ENCODE peak calls at places on chromosomes 3 and 15, in eight cellular contexts. D is heart left ventricle; H is progenitor cell of endocrine pancreas; E is GM20000; U is B cell; N is CD4-positive, alpha-beta T cell; S is body of pancreas; K is MCF 10A. J is an unnamed sample.

GRCh38 chr15:43958894-43959330 is 132.1 kb downstream of the WDR76 start:
- DNase-seq in K (no peak), H (no peak), S (no peak), U (no peak), N (no peak), E (no peak), D (no peak), J (no peak)

GRCh38 chr3:151091685-151092352 is 6.4 kb downstream of the MED12L start:
- DNase-seq in N (no peak), K (no peak), H (no peak), U (no peak), D (no peak), E (no peak), S (no peak), J (no peak)

GRCh38 chr3:32316319-32316718 is 75.3 kb upstream of the CMTM7 start:
- DNase-seq in H (no peak), E (no peak), U (no peak), S (no peak), D (no peak), N (no peak), K (no peak), J (no peak)

GRCh38 chr3:139473155-139473771 is 3.1 kb downstream of the RBP2 start:
- DNase-seq in E (no peak), K (no peak), N (no peak), S (no peak), U (no peak), D (no peak), H (no peak), J (no peak)

GRCh38 chr15:92623435-92623834 is 32.1 kb downstream of the FAM174B start:
- DNase-seq in K (peak; percentile 43), S (peak; percentile 73), N (no peak), E (no peak), D (no peak), H (no peak), U (no peak), J (no peak)

GRCh38 chr3:189238071-189238470 is 66.3 kb downstream of the TPRG1 start:
- DNase-seq in H (no peak), U (no peak), S (no peak), N (no peak), D (no peak), E (no peak), K (no peak), J (no peak)

GRCh38 chr15:80785335-80785734 is 6.2 kb downstream of the CEMIP start:
- DNase-seq in D (no peak), K (no peak), S (no peak), H (no peak), U (no peak), E (no peak), N (no peak), J (no peak)

GRCh38 chr3:106692624-106693023 is 684.6 kb upstream of the CCDC54 start:
- DNase-seq in H (no peak), D (no peak), N (no peak), S (no peak), E (no peak), U (no peak), K (no peak), J (no peak)

GRCh38 chr3:195732951-195733350 is 12.2 kb downstream of the MUC20 start:
- DNase-seq in K (no peak), S (no peak), U (no peak), H (no peak), E (no peak), N (no peak), D (no peak), J (no peak)

GRCh38 chr15:71048913-71049675 is 66.2 kb upstream of the THSD4 start:
- DNase-seq in E (no peak), D (no peak), S (no peak), H (no peak), N (no peak), U (no peak), K (no peak), J (no peak)

GRCh38 chr3:10515884-10516495 is 10.6 kb upstream of the ATP2B2 start:
- DNase-seq in H (no peak), S (no peak), K (peak; percentile 31), N (no peak), U (no peak), E (no peak), D (no peak), J (no peak)

GRCh38 chr3:52347716-52348635 is 31.9 kb downstream of the DNAH1 start:
- DNase-seq in E (no peak), H (no peak), D (no peak), S (no peak), K (no peak), U (no peak), N (no peak), J (no peak)

GRCh38 chr15:31740203-31740602 is 290.1 kb upstream of the CHRNA7 start:
- DNase-seq in N (no peak), K (no peak), S (no peak), H (no peak), U (no peak), D (no peak), E (no peak), J (no peak)

GRCh38 chr3:127888564-127889107 is 26.4 kb upstream of the KBTBD12 start:
- DNase-seq in N (no peak), K (no peak), D (no peak), S (peak; percentile 60), H (no peak), U (no peak), E (no peak), J (no peak)

GRCh38 chr3:159732172-159733111 is 256.2 kb upstream of the IL12A start:
- DNase-seq in U (no peak), K (peak; percentile 73), S (no peak), H (no peak), N (no peak), E (no peak), D (no peak), J (no peak)

GRCh38 chr15:99452010-99452409 is 113.8 kb upstream of the MEF2A start:
- DNase-seq in N (no peak), H (no peak), D (peak; percentile 15), E (peak; percentile 15), U (no peak), S (no peak), K (no peak), J (no peak)

GRCh38 chr3:146969356-146969755 is 364.2 kb upstream of the PLSCR5 start:
- DNase-seq in U (no peak), H (no peak), S (no peak), D (no peak), N (no peak), K (no peak), E (no peak), J (no peak)

GRCh38 chr3:140499114-140499757 is 178.6 kb upstream of the TRIM42 start:
- DNase-seq in K (peak; percentile 16), D (no peak), E (no peak), H (no peak), U (no peak), N (no peak), S (no peak), J (no peak)

GRCh38 chr3:142888484-142889262 is at the start of gene PCOLCE2:
- DNase-seq in E (peak; percentile 51), U (peak; percentile 43), K (peak; percentile 16), D (peak; percentile 37), S (peak; percentile 11), H (peak; percentile 30), N (no peak), J (peak; percentile 29)

GRCh38 chr3:178880274-178880673 is 191.3 kb downstream of the ZMAT3 start:
- DNase-seq in H (no peak), S (no peak), K (no peak), U (no peak), E (no peak), N (no peak), D (no peak), J (no peak)

GRCh38 chr3:32947466-32948238 is 3.8 kb upstream of the CCR4 start:
- DNase-seq in K (peak; percentile 91), U (peak; percentile 24), H (peak; percentile 65), D (peak; percentile 75), E (peak; percentile 67), S (peak; percentile 58), N (peak; percentile 85), J (peak; percentile 87)

GRCh38 chr3:161126495-161126894 is 21.3 kb upstream of the B3GALNT1 start:
- DNase-seq in N (no peak), H (no peak), K (no peak), U (no peak), S (no peak), E (no peak), D (no peak), J (no peak)

DNA sequence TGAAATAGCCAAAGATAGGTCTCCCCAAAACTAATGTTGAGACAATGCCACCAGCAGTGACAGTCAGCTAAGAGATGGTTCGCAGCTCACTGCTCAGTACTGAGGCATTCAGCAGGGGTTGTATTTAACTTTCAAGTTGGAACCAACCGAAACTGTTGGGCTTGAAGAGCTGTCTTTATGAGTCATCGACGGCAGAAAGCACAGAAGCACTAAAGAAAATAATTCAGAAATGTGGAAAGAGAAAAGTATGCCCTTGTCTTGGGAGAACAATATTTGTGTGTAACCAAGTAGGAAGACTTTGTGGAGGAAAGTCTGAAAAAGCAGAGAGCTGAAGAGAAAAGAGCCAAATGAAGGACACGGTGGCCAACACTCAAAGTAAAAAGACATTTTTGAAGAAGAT is 4.3 kb upstream of the RARB start:
- DNase-seq in K (peak; percentile 74), E (no peak), D (no peak), N (no peak), H (no peak), U (no peak), S (no peak), J (no peak)
- TF ChIP-seq CTCF in K (no peak), E (no peak), D (no peak), N (no peak), H (no peak), U (no peak), S (no peak), J (no peak)

GRCh38 chr3:36408146-36408545 is 27.8 kb downstream of the STAC start:
- DNase-seq in K (no peak), E (no peak), D (no peak), U (no peak), N (no peak), H (no peak), S (no peak), J (no peak)
- TF ChIP-seq CTCF in K (no peak), E (no peak), D (peak; percentile 13), U (no peak), N (no peak), H (peak; percentile 34), S (no peak), J (peak; percentile 33)

GRCh38 chr3:76679510-76679909 is 360.4 kb upstream of the ROBO2 start:
- DNase-seq in U (no peak), H (no peak), E (no peak), S (no peak), N (no peak), D (no peak), K (no peak), J (no peak)
- TF ChIP-seq CTCF in U (no peak), H (peak; percentile 59), E (no peak), S (peak; percentile 14), N (no peak), D (no peak), K (no peak), J (peak; percentile 43)

DNA sequence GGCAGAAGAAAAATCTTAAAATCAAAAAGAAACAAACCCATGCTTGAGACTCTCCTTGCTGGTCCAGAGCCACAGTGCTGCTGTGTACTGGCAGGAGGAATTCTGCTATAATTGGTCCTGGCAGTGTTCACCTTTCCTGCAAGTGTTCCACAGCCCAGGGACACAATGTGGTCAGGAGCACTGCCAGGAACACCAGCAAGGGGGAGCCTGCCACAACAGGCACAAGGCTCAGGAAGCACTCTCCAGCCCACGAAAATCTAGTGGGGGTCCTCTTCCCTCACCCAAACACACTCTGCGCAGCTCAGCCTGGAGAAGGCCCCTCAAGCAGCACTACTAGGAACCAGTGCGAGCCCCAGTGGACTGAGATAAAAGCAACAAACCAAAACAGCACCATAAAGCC is 92.9 kb downstream of the UBE3A start:
- DNase-seq in N (no peak), U (no peak), S (no peak), H (no peak), E (no peak), D (peak; percentile 65), K (peak; percentile 57), J (no peak)
- TF ChIP-seq CTCF in N (no peak), U (no peak), S (no peak), H (peak; percentile 28), E (no peak), D (peak; percentile 58), K (no peak), J (no peak)

J was measured in neural crest cell.